ENCODE peak calls at places on chromosomes 7 and 10, in nine cellular contexts. V, P, A, L, T, U, Z, E and I are unnamed samples.
A peak's percentile ranks its signal among the peaks of the same experiment; 100 is the strongest.

GRCh38 chr7:11835260-11835659 is 3.3 kb upstream of the THSD7A start:
- DNase-seq in V (no peak), P (peak; percentile 32), A (no peak), L (no peak), T (no peak), U (no peak), Z (no peak), E (peak; percentile 8), I (no peak)

GRCh38 chr10:7260412-7260900 is 150.4 kb downstream of the SFMBT2 start:
- DNase-seq in V (peak; percentile 39), P (peak; percentile 78), A (peak; percentile 27), L (peak; percentile 63), T (peak; percentile 90), U (no peak), Z (peak; percentile 83), E (peak; percentile 37), I (peak; percentile 39)

GRCh38 chr7:134936893-134937520 is 49.3 kb upstream of the AGBL3 start:
- DNase-seq in V (no peak), P (no peak), A (no peak), L (no peak), T (no peak), U (no peak), Z (no peak), E (no peak), I (no peak)

GRCh38 chr7:113159746-113160339 is 41.5 kb upstream of the SMIM30 start:
- DNase-seq in V (no peak), P (peak; percentile 38), A (peak; percentile 41), L (peak; percentile 79), T (no peak), U (no peak), Z (peak; percentile 4), E (peak; percentile 38), I (no peak)

GRCh38 chr10:132631348-132631735 is 93.8 kb downstream of the INPP5A start:
- DNase-seq in V (peak; percentile 34), P (no peak), A (peak; percentile 6), L (no peak), T (peak; percentile 82), U (no peak), Z (no peak), E (peak; percentile 39), I (no peak)

GRCh38 chr10:71390435-71390820 is 6.3 kb upstream of the CDH23 start:
- DNase-seq in V (no peak), P (no peak), A (no peak), L (peak; percentile 47), T (no peak), U (no peak), Z (no peak), E (no peak), I (no peak)

GRCh38 chr7:134834689-134835462 is 55.4 kb downstream of the CALD1 start:
- DNase-seq in V (no peak), P (no peak), A (no peak), L (no peak), T (no peak), U (no peak), Z (no peak), E (no peak), I (no peak)

GRCh38 chr7:151742713-151743480 is 134.0 kb downstream of the PRKAG2 start:
- DNase-seq in V (no peak), P (no peak), A (no peak), L (peak; percentile 77), T (no peak), U (no peak), Z (no peak), E (no peak), I (no peak)

GRCh38 chr7:81339946-81340345 is 421.1 kb upstream of the SEMA3C start:
- DNase-seq in V (no peak), P (no peak), A (no peak), L (no peak), T (no peak), U (no peak), Z (peak; percentile 23), E (no peak), I (no peak)

GRCh38 chr7:44063894-44064651 is 1.3 kb downstream of the PGAM2 start:
- DNase-seq in V (no peak), P (no peak), A (peak; percentile 51), L (peak; percentile 81), T (no peak), U (peak; percentile 12), Z (no peak), E (no peak), I (no peak)

GRCh38 chr10:95605163-95605562 is 44.0 kb upstream of the SORBS1 start:
- DNase-seq in V (no peak), P (no peak), A (no peak), L (no peak), T (peak; percentile 13), U (no peak), Z (no peak), E (no peak), I (no peak)

GRCh38 chr7:44791278-44792219 is 4.9 kb upstream of the PPIA start:
- DNase-seq in V (no peak), P (no peak), A (no peak), L (no peak), T (no peak), U (no peak), Z (no peak), E (no peak), I (no peak)

GRCh38 chr10:5958680-5959079 is 18.7 kb downstream of the IL15RA start:
- DNase-seq in V (no peak), P (peak; percentile 64), A (no peak), L (peak; percentile 20), T (no peak), U (no peak), Z (no peak), E (peak; percentile 26), I (no peak)

GRCh38 chr7:27165655-27166474 is 528 bp upstream of the HOXA9 start:
- DNase-seq in V (peak; percentile 78), P (peak; percentile 67), A (peak; percentile 24), L (no peak), T (peak; percentile 81), U (peak; percentile 15), Z (peak; percentile 98), E (no peak), I (no peak)

GRCh38 chr7:9945882-9946281 is 1027.8 kb upstream of the PHF14 start:
- DNase-seq in V (no peak), P (peak; percentile 36), A (no peak), L (no peak), T (no peak), U (no peak), Z (no peak), E (no peak), I (no peak)

GRCh38 chr10:89389254-89389653 is 3.2 kb upstream of the IFIT1 start:
- DNase-seq in V (no peak), P (peak; percentile 66), A (no peak), L (no peak), T (no peak), U (no peak), Z (no peak), E (peak; percentile 35), I (no peak)
- TF ChIP-seq CTCF in V (no peak), P (peak; percentile 71), A (no peak), L (peak; percentile 77), T (no peak), U (no peak), Z (peak; percentile 42), E (peak; percentile 7), I (no peak)

GRCh38 chr7:64794171-64794844 is at the start of gene ZNF138:
- DNase-seq in V (peak; percentile 97), P (peak; percentile 95), A (peak; percentile 89), L (peak; percentile 96), T (peak; percentile 97), U (peak; percentile 83), Z (peak; percentile 69), E (peak; percentile 89), I (peak; percentile 93)
- TF ChIP-seq CTCF in V (no peak), P (no peak), A (no peak), L (no peak), T (no peak), U (no peak), Z (no peak), E (no peak), I (no peak)

GRCh38 chr10:49271346-49271745 is 27.6 kb upstream of the C10orf71 start:
- DNase-seq in V (no peak), P (no peak), A (no peak), L (peak; percentile 10), T (no peak), U (no peak), Z (no peak), E (no peak), I (no peak)

GRCh38 chr10:49270565-49270964 is 28.4 kb upstream of the C10orf71 start:
- DNase-seq in V (no peak), P (no peak), A (no peak), L (peak; percentile 15), T (no peak), U (no peak), Z (no peak), E (no peak), I (no peak)

GRCh38 chr10:49272251-49273081 is 26.5 kb upstream of the C10orf71 start:
- DNase-seq in V (no peak), P (no peak), A (no peak), L (peak; percentile 35), T (no peak), U (no peak), Z (no peak), E (no peak), I (no peak)

GRCh38 chr10:49268185-49268584 is 30.8 kb upstream of the C10orf71 start:
- DNase-seq in V (no peak), P (no peak), A (no peak), L (no peak), T (no peak), U (no peak), Z (no peak), E (no peak), I (no peak)

DNA sequence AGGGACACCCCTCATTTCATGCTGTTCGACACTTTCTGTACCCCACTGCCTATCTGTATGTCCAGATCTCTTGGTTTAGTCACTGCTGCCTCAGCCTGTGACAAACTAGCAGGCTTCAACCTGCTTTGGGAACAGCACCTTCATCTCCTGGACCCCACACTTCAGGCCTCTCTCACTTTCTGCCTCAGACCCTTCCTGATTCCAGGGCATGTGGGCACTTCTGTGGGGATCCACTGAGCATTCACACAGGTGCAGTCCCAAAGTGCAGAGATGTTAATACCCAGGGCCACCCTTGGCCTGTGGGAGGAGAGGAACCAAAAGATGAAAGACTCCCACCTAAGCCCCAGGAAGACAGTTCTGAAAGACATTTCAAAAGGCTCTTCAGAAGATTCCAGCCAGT is 29.4 kb upstream of the C10orf71 start:
- DNase-seq in V (no peak), P (no peak), A (no peak), L (peak; percentile 24), T (no peak), U (no peak), Z (no peak), E (no peak), I (no peak)
- TF ChIP-seq CTCF in V (no peak), P (no peak), A (no peak), L (no peak), T (no peak), U (no peak), Z (no peak), E (no peak), I (no peak)

DNA sequence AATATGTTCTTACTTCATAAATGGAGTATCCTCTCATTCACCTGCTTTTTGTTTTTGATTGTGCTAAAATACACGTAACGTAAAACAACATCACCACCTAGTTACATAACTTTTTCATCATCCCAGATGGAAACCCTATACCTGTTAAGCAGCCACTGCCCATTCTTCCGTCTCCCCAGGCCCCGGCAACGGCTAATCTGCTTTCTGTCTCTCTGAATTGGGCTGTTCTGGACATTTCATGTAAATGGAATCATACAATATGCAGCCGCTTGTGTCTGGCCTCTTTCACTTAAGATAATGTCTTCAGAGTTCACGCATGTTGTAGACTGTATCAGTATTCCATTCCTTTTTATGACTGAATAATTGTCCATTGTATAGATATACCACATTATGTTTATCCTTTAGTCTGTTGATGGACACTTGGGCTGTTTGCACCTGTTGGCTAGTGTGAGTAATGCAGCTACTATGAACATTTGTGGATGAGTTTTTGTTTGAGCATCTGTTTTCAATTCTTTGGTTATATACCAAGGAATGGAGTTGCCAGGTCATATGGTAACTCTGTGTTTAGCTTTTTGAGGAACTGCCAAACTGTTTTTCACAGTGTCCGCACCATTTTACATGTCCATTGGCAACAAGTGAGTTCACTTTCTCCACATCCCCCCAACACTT is 14.1 kb upstream of the SUN1 start:
- DNase-seq in V (no peak), P (peak; percentile 63), A (no peak), L (no peak), T (no peak), U (no peak), Z (peak; percentile 21), E (peak; percentile 67), I (no peak)
- TF ChIP-seq CTCF in V (peak; percentile 46), P (peak; percentile 48), A (peak; percentile 28), L (peak; percentile 66), T (no peak), U (no peak), Z (peak; percentile 4), E (peak; percentile 20), I (no peak)